ENCODE peak calls at places on chromosomes 4 and X, in six cellular contexts. H, I, F, N, M and E are unnamed samples.

GRCh38 chr4:85452073-85452764 is 22.7 kb upstream of the ARHGAP24 start:
- DNase-seq in H (no peak), I (no peak), F (no peak), N (no peak), M (no peak), E (no peak)

GRCh38 chr4:38456096-38456495 is 207.9 kb upstream of the KLF3 start:
- DNase-seq in H (no peak), I (no peak), F (no peak), N (no peak), M (no peak), E (no peak)

GRCh38 chr4:48190839-48191238 is 56.8 kb upstream of the TXK start:
- DNase-seq in H (no peak), I (no peak), F (no peak), N (no peak), M (no peak), E (no peak)

GRCh38 chrX:44344687-44345086 is 1.2 kb upstream of the EFHC2 start:
- DNase-seq in H (no peak), I (no peak), F (no peak), N (no peak), M (no peak), E (no peak)

GRCh38 chr4:577499-578450 is 1.7 kb upstream of the TMEM271 start:
- DNase-seq in H (peak; percentile 17), I (peak; percentile 8), F (peak; percentile 39), N (peak; percentile 37), M (no peak), E (no peak)

GRCh38 chrX:55026143-55026542 is 4.6 kb downstream of the ALAS2 start:
- DNase-seq in H (no peak), I (peak; percentile 4), F (peak; percentile 16), N (no peak), M (no peak), E (no peak)

GRCh38 chrX:74550295-74550802 is 64.1 kb downstream of the RLIM start:
- DNase-seq in H (peak; percentile 82), I (peak; percentile 81), F (peak; percentile 53), N (peak; percentile 30), M (peak; percentile 80), E (peak; percentile 79)

GRCh38 chrX:1165535-1166196 is 46.8 kb downstream of the CRLF2 start:
- DNase-seq in H (peak; percentile 5), I (peak; percentile 0), F (peak; percentile 45), N (no peak), M (peak; percentile 34), E (no peak)

GRCh38 chr4:150828159-150828558 is 186.9 kb downstream of the LRBA start:
- DNase-seq in H (no peak), I (no peak), F (no peak), N (no peak), M (no peak), E (no peak)

GRCh38 chr4:78553526-78554060 is 2.0 kb downstream of the ANXA3 start:
- DNase-seq in H (no peak), I (peak; percentile 68), F (no peak), N (no peak), M (no peak), E (no peak)

GRCh38 chrX:136162827-136163427 is 15.6 kb downstream of the FHL1 start:
- DNase-seq in H (peak; percentile 68), I (peak; percentile 63), F (peak; percentile 45), N (peak; percentile 41), M (peak; percentile 42), E (no peak)

GRCh38 chrX:37594755-37595382 is 23.4 kb downstream of the LANCL3 start:
- DNase-seq in H (no peak), I (no peak), F (no peak), N (no peak), M (no peak), E (no peak)

GRCh38 chr4:33386761-33387160 is 2666.6 kb downstream of the PCDH7 start:
- DNase-seq in H (peak; percentile 5), I (peak; percentile 23), F (no peak), N (no peak), M (no peak), E (no peak)

GRCh38 chr4:16659120-16659519 is 239.3 kb downstream of the LDB2 start:
- DNase-seq in H (no peak), I (no peak), F (no peak), N (no peak), M (no peak), E (no peak)

GRCh38 chr4:97664741-97665140 is 478.5 kb downstream of the STPG2 start:
- DNase-seq in H (no peak), I (no peak), F (no peak), N (no peak), M (no peak), E (no peak)

GRCh38 chr4:84085986-84086385 is 413.1 kb downstream of the NKX6-1 start:
- DNase-seq in H (no peak), I (no peak), F (no peak), N (no peak), M (no peak), E (no peak)

GRCh38 chr4:87321888-87322287 is 794 bp downstream of the HSD17B13 start:
- DNase-seq in H (no peak), I (no peak), F (no peak), N (no peak), M (no peak), E (no peak)

GRCh38 chr4:87330761-87331160 is 8.1 kb upstream of the HSD17B13 start:
- DNase-seq in H (no peak), I (no peak), F (no peak), N (no peak), M (no peak), E (no peak)

GRCh38 chr4:87322754-87323153 is at the start of gene HSD17B13:
- DNase-seq in H (no peak), I (no peak), F (no peak), N (no peak), M (no peak), E (no peak)

GRCh38 chr4:87326460-87326859 is 3.8 kb upstream of the HSD17B13 start:
- DNase-seq in H (no peak), I (no peak), F (no peak), N (no peak), M (no peak), E (no peak)
- TF ChIP-seq CTCF in H (no peak), I (no peak), F (no peak), N (no peak), M (no peak), E (no peak)

GRCh38 chr4:189062047-189062820 is 878.4 kb upstream of the FRG1 start:
- DNase-seq in H (no peak), I (no peak), F (no peak), N (no peak), M (no peak), E (no peak)

DNA sequence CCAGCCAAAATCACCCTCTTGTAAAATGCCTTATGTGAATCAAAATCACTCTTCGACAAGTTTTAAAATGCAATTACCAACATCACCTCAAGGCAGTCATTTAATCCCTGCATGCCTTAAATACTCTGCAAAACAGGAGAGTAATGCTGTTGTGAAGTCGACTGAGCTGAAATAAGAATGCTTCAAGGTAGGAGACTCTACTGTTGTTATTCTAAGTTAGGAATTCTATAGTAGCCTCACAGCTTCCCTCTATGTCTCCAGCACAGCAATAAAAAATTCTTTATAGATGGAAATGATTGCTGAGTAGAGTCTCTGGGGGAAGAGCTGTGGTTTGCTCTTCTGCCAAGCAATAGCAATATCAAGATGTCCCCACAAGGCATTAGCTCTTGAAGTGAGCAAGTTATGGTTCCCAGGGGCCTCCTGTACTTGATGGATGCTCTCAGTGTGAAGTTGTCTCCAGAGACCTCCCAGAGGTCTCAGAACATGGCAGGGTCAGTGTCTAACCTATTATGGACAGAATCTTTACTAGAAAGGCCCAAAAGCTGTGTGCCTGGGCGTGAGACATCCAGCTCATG is 880.6 kb upstream of the FRG1 start:
- DNase-seq in H (no peak), I (peak; percentile 1), F (no peak), N (no peak), M (no peak), E (no peak)
- TF ChIP-seq CTCF in H (no peak), I (no peak), F (no peak), N (no peak), M (no peak), E (no peak)

GRCh38 chrX:71169586-71169985 is 24.9 kb downstream of the NLGN3 start:
- DNase-seq in H (no peak), I (no peak), F (no peak), N (no peak), M (no peak), E (no peak)

GRCh38 chrX:71168134-71168533 is 23.5 kb downstream of the NLGN3 start:
- DNase-seq in H (no peak), I (no peak), F (no peak), N (no peak), M (no peak), E (no peak)

GRCh38 chrX:71173440-71173839 is 28.8 kb downstream of the NLGN3 start:
- DNase-seq in H (no peak), I (no peak), F (no peak), N (no peak), M (no peak), E (no peak)

GRCh38 chrX:71170660-71171059 is 26.0 kb downstream of the NLGN3 start:
- DNase-seq in H (no peak), I (no peak), F (no peak), N (no peak), M (no peak), E (no peak)

DNA sequence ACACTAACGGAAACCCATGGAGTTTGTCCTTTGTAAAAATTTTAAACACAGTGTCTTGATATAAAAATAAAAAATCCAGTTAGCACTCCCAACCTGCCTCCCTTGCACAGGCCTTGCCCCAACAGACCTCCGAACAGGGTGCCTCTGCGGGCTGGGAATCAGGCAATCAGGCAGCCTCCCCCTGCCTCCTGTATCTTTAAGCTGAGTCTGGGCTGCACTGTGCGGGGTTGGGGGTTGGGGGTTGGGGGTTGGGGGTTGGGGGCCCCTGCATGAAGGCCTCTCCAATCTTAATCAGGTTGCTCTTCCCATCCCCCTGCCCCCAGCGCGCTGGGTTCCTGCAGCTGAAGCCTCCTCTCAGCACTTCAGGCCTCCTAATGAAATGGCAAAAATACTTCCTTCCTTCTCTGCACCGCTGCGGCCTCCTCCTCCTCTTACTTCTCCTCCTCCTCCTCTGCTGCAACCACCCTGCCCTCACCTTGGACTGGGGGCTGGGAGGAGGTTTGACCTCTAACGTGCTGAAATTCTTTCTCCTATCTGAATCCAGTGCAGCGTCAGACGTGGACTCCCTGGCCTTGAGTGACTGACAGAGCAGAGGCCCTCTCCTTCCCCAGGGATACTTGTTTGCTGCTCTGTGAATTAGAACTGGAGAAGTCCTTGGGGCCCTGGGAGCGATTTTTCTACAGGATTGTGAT is 26.6 kb downstream of the NLGN3 start:
- DNase-seq in H (no peak), I (no peak), F (no peak), N (no peak), M (no peak), E (no peak)
- TF ChIP-seq CTCF in H (no peak), I (no peak), F (no peak), N (no peak), M (no peak), E (no peak)

GRCh38 chrX:19332983-19333382 is 10.7 kb upstream of the PDHA1 start:
- DNase-seq in H (peak; percentile 33), I (peak; percentile 39), F (no peak), N (no peak), M (no peak), E (no peak)

DNA sequence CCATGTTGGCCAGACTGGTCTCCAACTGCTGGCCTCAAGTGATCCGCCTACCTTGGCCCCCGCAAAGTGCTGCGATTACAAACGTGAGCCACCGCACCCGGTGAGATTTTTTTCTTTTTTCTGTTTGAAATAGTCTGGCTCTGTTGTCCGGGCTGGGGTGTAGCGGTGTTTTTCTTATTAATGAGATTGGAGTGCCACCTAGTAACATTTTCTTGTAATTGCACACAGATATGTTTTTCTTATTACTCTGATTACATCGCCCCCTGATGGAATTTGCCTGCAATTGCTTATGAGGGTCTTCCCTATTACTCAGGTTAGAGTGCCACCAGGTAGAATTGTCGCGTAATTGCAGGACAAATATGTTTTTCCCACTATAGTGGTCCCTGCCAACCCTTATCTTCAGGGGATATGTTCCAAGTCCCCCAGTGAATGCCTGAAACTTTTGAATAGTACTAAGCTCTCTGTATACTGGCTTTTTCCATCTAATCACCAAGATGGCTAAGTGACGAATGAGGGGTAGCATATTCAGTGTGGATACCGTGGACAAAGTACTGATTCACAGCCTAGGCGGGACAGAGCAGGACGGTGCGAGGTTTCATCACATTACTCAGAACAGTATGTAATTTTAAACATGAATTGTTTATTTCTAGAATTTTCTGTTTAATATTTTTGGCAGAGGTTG is 8.6 kb upstream of the PDHA1 start:
- DNase-seq in H (peak; percentile 59), I (no peak), F (peak; percentile 5), N (no peak), M (peak; percentile 79), E (no peak)
- TF ChIP-seq CTCF in H (peak; percentile 42), I (peak; percentile 27), F (peak; percentile 41), N (no peak), M (peak; percentile 87), E (no peak)